ENCODE peak calls at places on chromosome 16, in five cellular contexts. T is K562, C is HepG2, M is A549, G is GM12878. D is an unnamed sample.

GRCh38 chr16:68200120-68200783 is 35.7 kb downstream of the ESRP2 start:
- ATAC-seq in C (no peak), M (peak; percentile 69), T (peak; percentile 65), G (peak; percentile 85), D (no peak)

GRCh38 chr16:24935336-24935735 is 79.8 kb downstream of the ARHGAP17 start:
- ATAC-seq in G (no peak), T (no peak), C (no peak), M (no peak), D (no peak)

GRCh38 chr16:58809213-58809612 is 75.1 kb upstream of the GOT2 start:
- ATAC-seq in T (no peak), G (no peak), C (no peak), M (no peak), D (no peak)

GRCh38 chr16:46790599-46791270 is 40.2 kb downstream of the C16orf87 start:
- ATAC-seq in T (no peak), M (peak; percentile 27), G (no peak), C (peak; percentile 30), D (no peak)

GRCh38 chr16:3202903-3203539 is 15.0 kb downstream of the OR1F1 start:
- ATAC-seq in G (no peak), T (no peak), M (peak; percentile 41), C (no peak), D (no peak)

GRCh38 chr16:83794874-83795273 is 12.9 kb upstream of the HSBP1 start:
- ATAC-seq in M (no peak), C (no peak), G (no peak), T (no peak), D (no peak)

GRCh38 chr16:11862489-11862888 is 11.1 kb upstream of the RSL1D1 start:
- ATAC-seq in M (no peak), T (no peak), G (no peak), C (no peak), D (no peak)

GRCh38 chr16:88678224-88678979 is 7.9 kb downstream of the SNAI3 start:
- ATAC-seq in M (no peak), C (no peak), G (no peak), T (no peak), D (no peak)

GRCh38 chr16:27538508-27538907 is 11.2 kb downstream of the GTF3C1 start:
- ATAC-seq in T (peak; percentile 79), G (no peak), C (no peak), M (no peak), D (no peak)

GRCh38 chr16:47204736-47205499 is 61.2 kb upstream of the NETO2 start:
- ATAC-seq in T (no peak), M (no peak), C (no peak), G (no peak), D (no peak)

GRCh38 chr16:83802135-83802534 is 5.6 kb upstream of the HSBP1 start:
- ATAC-seq in T (no peak), C (no peak), M (peak; percentile 37), G (peak; percentile 85), D (peak; percentile 39)

GRCh38 chr16:69814561-69814960 is 52.4 kb downstream of the WWP2 start:
- ATAC-seq in M (no peak), T (no peak), C (peak; percentile 55), G (no peak), D (no peak)

GRCh38 chr16:72989203-72989991 is 58.5 kb downstream of the ZFHX3 start:
- ATAC-seq in C (no peak), T (no peak), M (peak; percentile 42), G (no peak), D (peak; percentile 52)

GRCh38 chr16:16966439-16966838 is 504.3 kb downstream of the XYLT1 start:
- ATAC-seq in G (no peak), T (no peak), M (no peak), C (no peak), D (no peak)

GRCh38 chr16:14057878-14058382 is 13.2 kb upstream of the MRTFB start:
- ATAC-seq in T (no peak), C (no peak), G (no peak), M (no peak), D (peak; percentile 77)

GRCh38 chr16:14051110-14051729 is 19.9 kb upstream of the MRTFB start:
- ATAC-seq in T (no peak), C (no peak), G (no peak), M (peak; percentile 54), D (no peak)

GRCh38 chr16:14061732-14062259 is 9.3 kb upstream of the MRTFB start:
- ATAC-seq in G (no peak), T (no peak), C (peak; percentile 70), M (no peak), D (no peak)

GRCh38 chr16:14062261-14062660 is 8.9 kb upstream of the MRTFB start:
- ATAC-seq in G (no peak), T (no peak), M (no peak), C (no peak), D (no peak)

DNA sequence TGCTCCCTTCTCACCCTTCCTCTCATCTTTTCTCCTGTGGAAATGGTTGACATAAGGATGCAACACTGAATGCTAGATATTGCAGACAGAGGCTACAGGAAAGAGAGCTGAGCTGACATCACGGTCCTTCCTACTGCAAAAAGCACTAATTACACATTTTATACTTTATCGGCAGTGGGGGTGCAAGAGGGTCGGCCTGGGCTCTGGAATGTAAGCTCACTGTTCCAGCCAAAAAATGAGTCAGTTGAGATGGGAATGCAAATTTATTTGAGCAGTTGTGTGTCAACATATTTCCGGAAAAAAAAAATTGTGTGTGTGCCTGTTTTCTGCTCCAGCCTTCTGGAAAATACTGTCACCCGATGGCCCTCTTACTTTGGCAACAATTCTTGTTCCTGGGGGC is 14.1 kb upstream of the MRTFB start:
- ATAC-seq in T (no peak), M (no peak), G (no peak), C (no peak), D (no peak)
- TF ChIP-seq EP300 in T (no peak), M (no peak), G (no peak), C (no peak), D (no peak)

GRCh38 chr16:4865231-4865860 is 18.1 kb downstream of the UBN1 start:
- ATAC-seq in M (no peak), T (no peak), C (no peak), G (no peak), D (no peak)
- TF ChIP-seq POLR2A in M (no peak), T (no peak), C (no peak), G (no peak), D (no peak)

DNA sequence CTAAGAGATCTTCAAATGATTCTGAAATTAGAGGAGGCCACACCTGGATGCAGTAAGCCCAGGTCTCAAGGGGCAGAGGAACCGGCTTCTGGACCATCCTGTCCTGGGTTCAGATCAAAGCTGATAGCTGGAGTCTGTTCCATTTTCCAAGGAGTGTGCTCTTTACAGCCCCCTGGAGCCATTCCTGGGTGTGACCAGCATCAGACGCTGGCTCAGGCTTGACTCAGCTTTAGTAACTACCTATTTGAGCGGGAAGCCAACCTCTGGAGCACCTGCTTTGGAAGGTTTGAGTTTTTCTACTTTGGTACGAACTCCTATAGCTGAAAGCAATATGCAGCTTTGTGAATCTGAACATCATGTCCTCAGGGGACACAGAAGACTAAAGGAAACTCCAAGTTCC is 12.9 kb upstream of the BBS2 start:
- ATAC-seq in M (peak; percentile 63), T (peak; percentile 84), C (peak; percentile 96), G (no peak), D (no peak)
- H3K9me3 ChIP-seq in M (no peaks in the 10 kb centered on the region), T (no peaks in the 10 kb centered on the region), C (no peaks in the 10 kb centered on the region), G (no peaks in the 10 kb centered on the region), D (no peaks in the 10 kb centered on the region)

GRCh38 chr16:66007717-66008116 is 358.8 kb upstream of the CDH5 start:
- ATAC-seq in G (no peak), C (no peak), T (no peak), M (no peak), D (no peak)
- TF ChIP-seq EP300 in G (no peak), C (no peak), T (no peak), M (no peak), D (no peak)

GRCh38 chr16:75251280-75252048 is at the start of gene BCAR1:
- ATAC-seq in T (peak; percentile 91), C (peak; percentile 76), M (peak; percentile 77), G (peak; percentile 83), D (peak; percentile 92)
- TF ChIP-seq POLR2A in T (no peak), C (no peak), M (peak; percentile 65), G (no peak), D (peak; percentile 74)

DNA sequence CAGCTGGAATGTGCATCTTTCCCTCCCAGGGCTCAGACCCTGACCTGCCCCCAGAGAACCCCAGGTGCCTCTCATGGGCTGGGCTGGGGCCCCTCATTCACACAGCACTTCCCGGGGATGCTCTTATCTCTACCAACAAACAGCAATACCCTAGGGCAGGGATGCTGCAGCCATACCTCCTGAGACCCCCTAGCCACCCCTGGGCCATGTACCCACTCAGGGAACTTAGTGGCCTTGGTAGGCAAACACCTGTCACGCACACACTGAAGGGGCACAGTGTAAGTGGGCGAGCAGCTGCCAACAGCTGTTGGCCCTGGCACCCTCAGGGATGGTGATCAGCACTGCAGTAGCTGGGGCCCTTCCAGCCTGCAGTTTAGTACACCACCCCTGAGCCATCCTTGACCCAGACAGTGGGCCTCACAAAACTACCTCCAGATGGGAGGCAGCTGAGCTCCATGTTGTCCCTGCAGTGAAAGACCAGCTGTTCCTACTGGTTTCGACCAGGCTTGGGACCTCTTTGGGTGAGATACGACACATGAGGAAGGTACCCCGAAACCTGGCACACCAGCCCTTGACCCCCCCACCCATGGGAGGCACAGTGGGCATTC is 1723.6 kb downstream of the TP53TG3F start:
- ATAC-seq in M (no peak), C (no peak), G (no peak), T (no peak), D (no peak)
- H3K9me3 ChIP-seq in M (no peaks in the 10 kb centered on the region), C (peaks cover 81% of the 10 kb centered on the region), G (no peaks in the 10 kb centered on the region), T (no peaks in the 10 kb centered on the region), D (no peaks in the 10 kb centered on the region)

GRCh38 chr16:54928016-54928356 is 2.7 kb upstream of the IRX5 start:
- ATAC-seq in G (no peak), C (no peak), M (no peak), T (no peak), D (no peak)

GRCh38 chr16:54929090-54930033 is 1.3 kb upstream of the IRX5 start:
- ATAC-seq in M (peak; percentile 90), T (peak; percentile 92), G (peak; percentile 94), C (no peak), D (peak; percentile 97)

GRCh38 chr16:54927125-54928015 is 3.3 kb upstream of the IRX5 start:
- ATAC-seq in M (no peak), G (no peak), T (no peak), C (no peak), D (no peak)

GRCh38 chr16:54930034-54930938 is at the start of gene IRX5:
- ATAC-seq in G (peak; percentile 44), M (peak; percentile 85), C (no peak), T (peak; percentile 73), D (peak; percentile 51)

GRCh38 chr16:54928421-54929089 is 2.1 kb upstream of the IRX5 start:
- ATAC-seq in G (peak; percentile 51), C (no peak), T (peak; percentile 76), M (peak; percentile 58), D (no peak)
- TF ChIP-seq EP300 in G (no peak), C (no peak), T (peak; percentile 8), M (no peak), D (no peak)

D was measured in gastroesophageal sphincter.